ENCODE peak calls at places on chromosome 9, in nine cellular contexts. M is stimulated activated CD4-positive, alpha-beta T cell treated with anti-CD3 and anti-CD28 coated beads, Interleukin-4, amount 100 ng/mL, for 1 hour; E is B cell; B is ACHN; R is occipital lobe; Z is activated T-helper 1 cell treated with anti-CD3 and anti-CD28 coated beads, Interleukin-2, amount 50 U/mL, for 16 hours; O is activated CD8-positive, alpha-beta memory T cell treated with anti-CD3 and anti-CD28 coated beads, Interleukin-2, amount 10 ng/mL, durations not matched to agents 7 days and 5 days; J is NCI-H1092 treated with DMSO at 0.1 percent for 48 hours; V is NCI-H2029 treated with DMSO at 0.1 percent for 48 hours. G is an unnamed sample.

GRCh38 chr9:20041717-20042116 is 252.9 kb upstream of the SLC24A2 start:
- DNase-seq in Z (no peak), B (no peak), E (no peak), M (no peak), O (peak; percentile 43), V (no peak), R (no peak), J (peak; percentile 99), G (no peak)

GRCh38 chr9:68832101-68832500 is 127.1 kb downstream of the PIP5K1B start:
- DNase-seq in B (no peak), E (no peak), R (no peak), Z (no peak), V (no peak), O (no peak), M (no peak), J (no peak), G (no peak)

GRCh38 chr9:90979614-90980013 is 178.0 kb downstream of the SYK start:
- DNase-seq in E (no peak), V (no peak), Z (no peak), R (no peak), J (no peak), B (no peak), O (no peak), M (no peak), G (no peak)

GRCh38 chr9:113471566-113471965 is 8.0 kb downstream of the RGS3 start:
- DNase-seq in O (no peak), V (no peak), J (no peak), B (no peak), E (no peak), Z (no peak), R (no peak), M (no peak), G (no peak)

GRCh38 chr9:130333041-130334040 is 67.8 kb downstream of the HMCN2 start:
- DNase-seq in J (no peak), V (no peak), Z (no peak), E (no peak), O (no peak), M (no peak), R (no peak), B (no peak), G (no peak)

GRCh38 chr9:96853711-96854072 is 622 bp downstream of the ZNF782 start:
- DNase-seq in Z (no peak), J (peak; percentile 33), B (peak; percentile 6), M (no peak), O (no peak), V (no peak), R (no peak), E (peak; percentile 19), G (peak; percentile 57)

GRCh38 chr9:137053944-137054931 is at the start of gene ENTPD2:
- DNase-seq in Z (no peak), R (no peak), E (peak; percentile 87), O (no peak), J (no peak), V (no peak), B (no peak), M (peak; percentile 51), G (no peak)

GRCh38 chr9:95953986-95954385 is 78.5 kb downstream of the ERCC6L2 start:
- DNase-seq in E (no peak), Z (no peak), O (no peak), V (no peak), R (no peak), M (no peak), B (no peak), J (no peak), G (no peak)

GRCh38 chr9:92668746-92669526 is 995 bp downstream of the IPPK start:
- DNase-seq in V (no peak), R (no peak), M (peak; percentile 46), B (peak; percentile 64), E (peak; percentile 21), J (no peak), O (peak; percentile 70), Z (no peak), G (peak; percentile 83)

GRCh38 chr9:118129541-118129940 is 425.3 kb downstream of the TLR4 start:
- DNase-seq in J (no peak), Z (no peak), B (peak; percentile 53), V (no peak), E (no peak), M (no peak), R (no peak), O (no peak), G (peak; percentile 53)